ENCODE peak calls at places on chromosomes 3 and 15, in five cellular contexts. K is body of pancreas, S is left lung, D is astrocyte, L is IMR-90. O is an unnamed sample.

GRCh38 chr3:11510001-11510760 is 133.5 kb downstream of the VGLL4 start:
- DNase-seq in K (no peak), S (no peak), D (no peak), L (no peak), O (no peak)

GRCh38 chr3:9012521-9012920 is 49.2 kb upstream of the RAD18 start:
- DNase-seq in K (no peak), S (no peak), D (no peak), L (no peak), O (no peak)

GRCh38 chr3:197354195-197355059 is 56.0 kb upstream of the DLG1 start:
- DNase-seq in K (no peak), S (peak), D (peak), L (peak), O (peak)

GRCh38 chr3:99066863-99067262 is 165.4 kb upstream of the DCBLD2 start:
- DNase-seq in K (no peak), S (no peak), D (no peak), L (no peak), O (no peak)

GRCh38 chr3:143137637-143138036 is 18.1 kb downstream of the CHST2 start:
- DNase-seq in K (no peak), S (no peak), D (no peak), L (no peak), O (no peak)

GRCh38 chr15:92011611-92012367 is 158.3 kb downstream of the SLCO3A1 start:
- DNase-seq in K (no peak), S (no peak), D (peak), L (no peak), O (peak)

GRCh38 chr3:69458798-69459197 is 72.9 kb upstream of the FRMD4B start:
- DNase-seq in K (no peak), S (no peak), D (no peak), L (no peak), O (no peak)

GRCh38 chr3:141412087-141412935 is 44.0 kb downstream of the ZBTB38 start:
- DNase-seq in K (peak), S (no peak), D (peak), L (peak), O (peak)

GRCh38 chr3:72698154-72698917 is 149.9 kb downstream of the SHQ1 start:
- DNase-seq in K (no peak), S (no peak), D (no peak), L (no peak), O (no peak)

GRCh38 chr15:63077952-63078351 is 35.4 kb downstream of the TPM1 start:
- DNase-seq in K (no peak), S (no peak), D (no peak), L (no peak), O (no peak)

GRCh38 chr3:171349392-171349791 is 110.8 kb downstream of the TNIK start:
- DNase-seq in K (no peak), S (no peak), D (peak), L (peak), O (no peak)

GRCh38 chr3:125220681-125221429 is 8.3 kb upstream of the SLC12A8 start:
- DNase-seq in K (no peak), S (no peak), D (peak), L (peak), O (no peak)

GRCh38 chr3:9700536-9700935 is 3.1 kb upstream of the CPNE9 start:
- DNase-seq in K (no peak), S (no peak), D (no peak), L (no peak), O (no peak)

GRCh38 chr3:185552358-185552877 is at the start of gene LIPH:
- DNase-seq in K (peak), S (no peak), D (peak), L (peak), O (peak)

GRCh38 chr3:44499149-44499898 is 21.9 kb upstream of the ZNF445 start:
- DNase-seq in K (no peak), S (no peak), D (no peak), L (no peak), O (no peak)

GRCh38 chr3:38574411-38575278 is 74.8 kb downstream of the SCN5A start:
- DNase-seq in K (no peak), S (no peak), D (no peak), L (peak), O (peak)

GRCh38 chr3:127604546-127605165 is 6.4 kb downstream of the MCM2 start:
- DNase-seq in K (no peak), S (no peak), D (no peak), L (no peak), O (no peak)

GRCh38 chr15:71639531-71639930 is 170.8 kb upstream of the NR2E3 start:
- DNase-seq in K (no peak), S (no peak), D (no peak), L (no peak), O (no peak)

GRCh38 chr3:101963902-101964362 is 114.6 kb downstream of the NFKBIZ start:
- DNase-seq in K (no peak), S (no peak), D (peak), L (peak), O (no peak)

GRCh38 chr3:174162550-174162949 is 696.6 kb upstream of the NAALADL2 start:
- DNase-seq in K (no peak), S (no peak), D (no peak), L (peak), O (no peak)

GRCh38 chr15:99187886-99188285 is 61.5 kb downstream of the TTC23 start:
- DNase-seq in K (no peak), S (no peak), D (peak), L (no peak), O (no peak)

GRCh38 chr3:47606171-47606570 is 27.5 kb upstream of the CSPG5 start:
- DNase-seq in K (no peak), S (no peak), D (no peak), L (no peak), O (no peak)
- H3K27ac ChIP-seq in K (no peak), S (no peak), D (no peak), L (no peak), O (no peak)

DNA sequence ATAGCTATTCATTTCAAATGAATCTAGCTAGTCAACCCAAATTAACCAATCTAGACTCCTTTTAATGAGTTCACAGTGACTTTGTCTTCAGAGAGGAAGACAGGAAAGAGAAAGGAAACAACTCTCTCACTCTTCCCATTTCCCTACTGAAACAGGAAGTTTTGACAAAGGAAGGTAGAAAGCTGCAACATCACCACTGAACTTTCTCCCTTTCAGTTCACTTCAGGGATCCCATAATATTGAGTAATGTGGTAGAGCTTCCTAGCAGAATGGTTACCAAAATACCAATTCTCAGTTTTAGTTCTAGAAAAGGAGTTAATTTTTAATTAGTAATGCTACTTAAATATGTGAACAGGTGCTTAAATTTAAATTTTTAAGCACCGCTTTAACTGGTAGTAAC is 7.5 kb downstream of the VPS13C start:
- DNase-seq in K (no peak), S (no peak), D (no peak), L (no peak), O (no peak)
- H3K27ac ChIP-seq in K (no peak), S (no peak), D (no peak), L (no peak), O (no peak)

GRCh38 chr3:14812196-14812785 is 6.5 kb upstream of the FGD5 start:
- DNase-seq in K (no peak), S (no peak), D (no peak), L (no peak), O (no peak)

GRCh38 chr3:14810070-14810732 is 8.6 kb upstream of the FGD5 start:
- DNase-seq in K (no peak), S (no peak), D (no peak), L (no peak), O (peak)

GRCh38 chr3:14808502-14809266 is 10.1 kb upstream of the FGD5 start:
- DNase-seq in K (no peak), S (no peak), D (no peak), L (no peak), O (no peak)

GRCh38 chr3:14811733-14812132 is 7.0 kb upstream of the FGD5 start:
- DNase-seq in K (no peak), S (no peak), D (no peak), L (no peak), O (no peak)

GRCh38 chr3:14810795-14811661 is 7.7 kb upstream of the FGD5 start:
- DNase-seq in K (no peak), S (no peak), D (no peak), L (no peak), O (peak)
- H3K27ac ChIP-seq in K (no peak), S (peak), D (no peak), L (no peak), O (peak)

GRCh38 chr3:175732053-175732452 is 872.9 kb downstream of the NAALADL2 start:
- DNase-seq in K (no peak), S (no peak), D (no peak), L (no peak), O (no peak)

GRCh38 chr3:175726228-175726627 is 867.1 kb downstream of the NAALADL2 start:
- DNase-seq in K (no peak), S (no peak), D (no peak), L (no peak), O (no peak)

GRCh38 chr3:175731543-175731942 is 872.4 kb downstream of the NAALADL2 start:
- DNase-seq in K (peak), S (no peak), D (no peak), L (no peak), O (no peak)

GRCh38 chr3:175729466-175729865 is 870.3 kb downstream of the NAALADL2 start:
- DNase-seq in K (no peak), S (no peak), D (no peak), L (no peak), O (no peak)

DNA sequence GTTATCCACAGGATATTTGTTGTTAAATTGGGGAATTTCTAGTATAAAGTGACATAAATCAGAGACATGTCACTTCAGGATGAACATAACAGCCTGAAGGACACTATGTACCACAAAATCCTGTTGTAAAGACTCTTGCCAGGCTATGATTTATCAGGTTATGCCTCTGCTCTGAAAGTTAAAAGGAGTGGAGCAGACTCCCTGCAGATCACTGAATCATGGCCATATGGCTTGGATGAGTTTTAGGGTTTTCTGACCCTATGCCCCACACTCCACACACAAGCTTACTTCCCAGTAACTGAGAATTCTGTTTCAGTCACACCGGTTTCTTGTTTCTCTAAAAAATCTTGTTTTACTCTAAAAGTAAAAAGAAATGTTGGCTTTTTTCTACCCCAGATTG is 869.4 kb downstream of the NAALADL2 start:
- DNase-seq in K (no peak), S (no peak), D (no peak), L (no peak), O (no peak)
- H3K27ac ChIP-seq in K (no peak), S (no peak), D (no peak), L (no peak), O (no peak)

GRCh38 chr3:157134620-157135191 is 25.2 kb downstream of the CCNL1 start:
- DNase-seq in K (peak), S (no peak), D (peak), L (no peak), O (no peak)

GRCh38 chr3:157131861-157132260 is 28.1 kb downstream of the CCNL1 start:
- DNase-seq in K (no peak), S (no peak), D (peak), L (peak), O (no peak)

GRCh38 chr3:157132341-157132740 is 27.6 kb downstream of the CCNL1 start:
- DNase-seq in K (no peak), S (no peak), D (no peak), L (no peak), O (no peak)

GRCh38 chr3:157133434-157134320 is 26.3 kb downstream of the CCNL1 start:
- DNase-seq in K (no peak), S (no peak), D (no peak), L (no peak), O (no peak)

DNA sequence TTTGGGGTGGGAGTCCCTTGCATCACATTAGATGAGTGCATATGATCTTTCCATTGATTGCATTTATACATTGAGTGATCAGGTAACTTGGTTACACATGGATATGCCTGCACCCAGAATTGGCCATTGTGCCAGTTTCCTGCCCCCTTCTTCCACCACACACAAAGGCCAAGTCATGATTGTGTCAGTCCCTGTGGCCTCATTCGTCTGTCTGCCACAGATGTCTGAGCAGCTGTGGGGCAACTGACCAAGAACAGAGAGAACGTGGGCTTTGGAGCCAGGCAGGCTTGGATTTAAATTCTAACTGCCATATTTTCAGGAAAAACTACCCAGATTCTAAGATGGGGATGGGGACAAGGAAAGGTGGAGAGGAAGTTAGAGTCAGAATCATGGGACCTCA is 27.0 kb downstream of the CCNL1 start:
- DNase-seq in K (no peak), S (no peak), D (no peak), L (no peak), O (no peak)
- H3K27ac ChIP-seq in K (no peak), S (no peak), D (no peak), L (no peak), O (peak)

O was measured in testis.